ENCODE peak calls at places on chromosomes 6 and 20, in five cellular contexts. V is SW480; E is activated T-helper 1 cell treated with anti-CD3 and anti-CD28 coated beads, Interleukin-12 subunit alpha, Interleukin-12 subunit beta, Interleukin-2, Interleukin-4 antibody, amounts not matched to agents 30 ng/mL and 10 ng/mL and 1 ng/mL, durations not matched to agents 14 hours and 24 hours and 36 hours; P is RWPE1; W is posterior vena cava. T is an unnamed sample.

GRCh38 chr20:6768228-6769185 is 1.0 kb downstream of the BMP2 start:
- DNase-seq in V (no peak), E (no peak), P (peak), W (peak), T (peak)

GRCh38 chr6:63817492-63818050 is 182.0 kb downstream of the PHF3 start:
- DNase-seq in V (no peak), E (no peak), P (no peak), W (no peak), T (no peak)

GRCh38 chr20:19026121-19026878 is 186.1 kb upstream of the SLC24A3 start:
- DNase-seq in V (no peak), E (no peak), P (no peak), W (peak), T (no peak)

GRCh38 chr6:31884528-31885035 is 5.8 kb upstream of the SLC44A4 start:
- DNase-seq in V (no peak), E (no peak), P (no peak), W (no peak), T (no peak)

GRCh38 chr6:10633216-10633615 is 61.2 kb downstream of the C6orf52 start:
- DNase-seq in V (peak), E (no peak), P (peak), W (no peak), T (peak)

GRCh38 chr20:36821964-36822437 is 48.4 kb upstream of the DSN1 start:
- DNase-seq in V (no peak), E (no peak), P (no peak), W (no peak), T (no peak)

GRCh38 chr6:36956111-36956820 is 1.7 kb downstream of the PI16 start:
- DNase-seq in V (no peak), E (no peak), P (peak), W (peak), T (no peak)

GRCh38 chr6:56652231-56652630 is 9.5 kb upstream of the DST start:
- DNase-seq in V (no peak), E (no peak), P (peak), W (no peak), T (peak)

GRCh38 chr6:111824608-111825337 is 48.5 kb downstream of the FYN start:
- DNase-seq in V (no peak), E (no peak), P (no peak), W (no peak), T (peak)

GRCh38 chr6:162099685-162100084 is 627.9 kb downstream of the PRKN start:
- DNase-seq in V (peak), E (peak), P (peak), W (peak), T (peak)

GRCh38 chr20:20174089-20174835 is 121.9 kb downstream of the CFAP61 start:
- DNase-seq in V (no peak), E (no peak), P (no peak), W (no peak), T (no peak)

GRCh38 chr6:37467718-37468117 is 32.0 kb downstream of the CCDC167 start:
- DNase-seq in V (no peak), E (no peak), P (no peak), W (no peak), T (no peak)

GRCh38 chr20:32763202-32763999 is 1.2 kb downstream of the DNMT3B start:
- DNase-seq in V (peak), E (no peak), P (no peak), W (no peak), T (no peak)

GRCh38 chr6:106105493-106105892 is 19.4 kb downstream of the PRDM1 start:
- DNase-seq in V (no peak), E (no peak), P (no peak), W (no peak), T (no peak)

GRCh38 chr6:166542580-166542912 is 43.9 kb downstream of the RAMACL start:
- DNase-seq in V (peak), E (no peak), P (no peak), W (no peak), T (peak)

GRCh38 chr6:157412780-157413179 is 31.8 kb downstream of the ZDHHC14 start:
- DNase-seq in V (no peak), E (no peak), P (no peak), W (no peak), T (no peak)

GRCh38 chr6:90168693-90169131 is 127.9 kb downstream of the BACH2 start:
- DNase-seq in V (no peak), E (no peak), P (peak), W (no peak), T (peak)

GRCh38 chr6:157552171-157552747 is 171.3 kb downstream of the ZDHHC14 start:
- DNase-seq in V (no peak), E (no peak), P (peak), W (no peak), T (no peak)

GRCh38 chr20:38152175-38153010 is 12.7 kb downstream of the TGM2 start:
- DNase-seq in V (peak), E (peak), P (peak), W (peak), T (peak)

T was measured in IMR-90.